ENCODE peak calls at places on chromosomes 7 and 10, in five cellular contexts. J, I, D, O and E are unnamed samples.
A peak's percentile ranks its signal among the peaks of the same experiment; 100 is the strongest.

GRCh38 chr10:15487376-15487775 is 116.3 kb upstream of the FAM171A1 start:
- DNase-seq in J (no peak), I (no peak), D (no peak), O (no peak), E (no peak)

GRCh38 chr7:7970620-7971307 is 2.2 kb downstream of the GLCCI1 start:
- DNase-seq in J (no peak), I (no peak), D (no peak), O (no peak), E (peak; percentile 41)

GRCh38 chr10:32004161-32004591 is 52.0 kb downstream of the KIF5B start:
- DNase-seq in J (no peak), I (no peak), D (no peak), O (peak; percentile 10), E (no peak)

GRCh38 chr10:21110358-21110757 is 213.2 kb upstream of the NEBL start:
- DNase-seq in J (no peak), I (no peak), D (no peak), O (no peak), E (no peak)

GRCh38 chr7:45978010-45978681 is 57.1 kb upstream of the IGFBP3 start:
- DNase-seq in J (no peak), I (peak; percentile 1), D (no peak), O (no peak), E (peak; percentile 99)

GRCh38 chr10:11242443-11243386 is 225.0 kb downstream of the CELF2 start:
- DNase-seq in J (no peak), I (no peak), D (no peak), O (no peak), E (no peak)

GRCh38 chr7:102280521-102280920 is 6.1 kb upstream of the SH2B2 start:
- DNase-seq in J (no peak), I (no peak), D (no peak), O (no peak), E (no peak)

GRCh38 chr10:17479015-17479615 is 24.7 kb upstream of the ST8SIA6 start:
- DNase-seq in J (no peak), I (no peak), D (no peak), O (no peak), E (peak; percentile 78)

GRCh38 chr7:12570529-12571461 is at the start of gene SCIN:
- DNase-seq in J (no peak), I (peak; percentile 12), D (no peak), O (peak; percentile 3), E (no peak)

GRCh38 chr10:125084191-125085186 is 75.9 kb downstream of the CTBP2 start:
- DNase-seq in J (no peak), I (no peak), D (no peak), O (no peak), E (peak; percentile 91)

GRCh38 chr7:116211006-116211912 is 920 bp downstream of the TES start:
- DNase-seq in J (peak; percentile 48), I (peak; percentile 67), D (peak; percentile 44), O (no peak), E (peak; percentile 88)

GRCh38 chr10:102824695-102825094 is 12.5 kb downstream of the CYP17A1 start:
- DNase-seq in J (no peak), I (no peak), D (no peak), O (no peak), E (no peak)

GRCh38 chr7:142556745-142557144 is 192.5 kb upstream of the PRSS1 start:
- DNase-seq in J (no peak), I (no peak), D (no peak), O (no peak), E (peak; percentile 98)

GRCh38 chr10:130242483-130242882 is 106.3 kb downstream of the GLRX3 start:
- DNase-seq in J (no peak), I (no peak), D (no peak), O (no peak), E (no peak)

GRCh38 chr7:31047747-31048146 is 4.4 kb upstream of the ADCYAP1R1 start:
- DNase-seq in J (no peak), I (no peak), D (no peak), O (no peak), E (no peak)

GRCh38 chr10:43921478-43921877 is 272.8 kb upstream of the ZNF32 start:
- DNase-seq in J (no peak), I (no peak), D (no peak), O (no peak), E (no peak)

GRCh38 chr7:107971613-107972012 is 31.3 kb downstream of the LAMB1 start:
- DNase-seq in J (no peak), I (no peak), D (no peak), O (no peak), E (no peak)

GRCh38 chr10:122852261-122852660 is 6.6 kb upstream of the CUZD1 start:
- DNase-seq in J (no peak), I (no peak), D (no peak), O (no peak), E (peak; percentile 62)

GRCh38 chr7:157708896-157709295 is 372.1 kb downstream of the DNAJB6 start:
- DNase-seq in J (no peak), I (no peak), D (no peak), O (no peak), E (no peak)

GRCh38 chr10:43137701-43137970 is 609 bp upstream of the CSGALNACT2 start:
- DNase-seq in J (peak; percentile 66), I (peak; percentile 34), D (no peak), O (peak; percentile 70), E (peak; percentile 56)

GRCh38 chr10:102782698-102783540 is 39.2 kb downstream of the WBP1L start:
- DNase-seq in J (no peak), I (no peak), D (no peak), O (no peak), E (no peak)

GRCh38 chr10:130141460-130141859 is 5.3 kb downstream of the GLRX3 start:
- DNase-seq in J (no peak), I (no peak), D (no peak), O (no peak), E (peak; percentile 13)

GRCh38 chr7:38681882-38682281 is 50.7 kb upstream of the AMPH start:
- DNase-seq in J (no peak), I (no peak), D (no peak), O (no peak), E (no peak)

GRCh38 chr10:60295028-60295937 is 94.4 kb downstream of the ANK3 start:
- DNase-seq in J (no peak), I (no peak), D (no peak), O (no peak), E (no peak)

GRCh38 chr10:43591303-43591904 is 14.8 kb upstream of the ZNF485 start:
- DNase-seq in J (no peak), I (no peak), D (no peak), O (no peak), E (no peak)

GRCh38 chr7:106166651-106167342 is 54.7 kb upstream of the SYPL1 start:
- DNase-seq in J (peak; percentile 29), I (no peak), D (no peak), O (no peak), E (peak; percentile 59)

GRCh38 chr10:48390933-48391845 is 84.7 kb downstream of the MAPK8 start:
- DNase-seq in J (no peak), I (no peak), D (no peak), O (no peak), E (peak; percentile 18)

GRCh38 chr7:512541-513311 is 6.9 kb downstream of the PDGFA start:
- DNase-seq in J (no peak), I (no peak), D (no peak), O (no peak), E (no peak)

GRCh38 chr10:1348773-1349050 is 292.5 kb downstream of the WDR37 start:
- DNase-seq in J (no peak), I (no peak), D (no peak), O (no peak), E (no peak)

GRCh38 chr7:159209429-159209828 is 64.8 kb upstream of the VIPR2 start:
- DNase-seq in J (no peak), I (no peak), D (no peak), O (no peak), E (no peak)

GRCh38 chr10:91798736-91799579 is 732 bp downstream of the TNKS2 start:
- DNase-seq in J (no peak), I (peak; percentile 23), D (peak; percentile 12), O (no peak), E (peak; percentile 19)

GRCh38 chr7:158355456-158356065 is 232.1 kb downstream of the PTPRN2 start:
- DNase-seq in J (no peak), I (no peak), D (no peak), O (no peak), E (no peak)

GRCh38 chr7:158973440-158973839 is 117.1 kb downstream of the DYNC2I1 start:
- DNase-seq in J (no peak), I (peak; percentile 36), D (no peak), O (no peak), E (no peak)

GRCh38 chr7:76278540-76278939 is 23.9 kb upstream of the HSPB1 start:
- DNase-seq in J (no peak), I (no peak), D (no peak), O (no peak), E (peak; percentile 9)

GRCh38 chr10:103534621-103535498 is 41.4 kb downstream of the NEURL1 start:
- DNase-seq in J (no peak), I (no peak), D (no peak), O (no peak), E (no peak)

GRCh38 chr10:93413252-93413689 is 68.9 kb downstream of the MYOF start:
- DNase-seq in J (no peak), I (no peak), D (no peak), O (no peak), E (no peak)